ENCODE peak calls at places on chromosomes 7 and 10, in four cellular contexts. Z is HT1080, K is NCI-H146, T is activated T-cell treated with anti-CD3 and anti-CD28 coated beads for 1 hour. X is an unnamed sample.

GRCh38 chr10:49080071-49080470 is 35.3 kb downstream of the VSTM4 start:
- DNase-seq in Z (peak), K (no peak), T (no peak), X (no peak)

GRCh38 chr10:895324-895723 is 36.2 kb downstream of the LARP4B start:
- DNase-seq in T (no peak), K (no peak), Z (no peak), X (no peak)

GRCh38 chr7:27175005-27175625 is 995 bp upstream of the HOXA10 start:
- DNase-seq in T (no peak), Z (no peak), K (no peak), X (no peak)

GRCh38 chr10:94439275-94439861 is 37.0 kb downstream of the TBC1D12 start:
- DNase-seq in T (no peak), Z (peak), K (no peak), X (no peak)

GRCh38 chr10:18607503-18607902 is 43.9 kb downstream of the NSUN6 start:
- DNase-seq in Z (peak), K (peak), T (no peak), X (no peak)

GRCh38 chr10:22002531-22003110 is 909 bp downstream of the DNAJC1 start:
- DNase-seq in Z (peak), K (peak), T (no peak), X (no peak)

GRCh38 chr7:151838861-151839381 is 38.0 kb downstream of the PRKAG2 start:
- DNase-seq in K (no peak), T (no peak), Z (no peak), X (peak)

GRCh38 chr10:88386878-88387773 is 196.0 kb downstream of the RNLS start:
- DNase-seq in K (no peak), T (no peak), Z (no peak), X (peak)